ENCODE peak calls at places on chromosomes 11 and 22, in four cellular contexts. One of them, this sample, is unnamed.

GRCh38 chr11:69658606-69659450 is 16.3 kb downstream of the LTO1 start:
- DNase-seq in heart left ventricle: no peak
- DNase-seq in thoracic aorta: no peak
- DNase-seq in AG09309: no peak
- DNase-seq in this sample: no peak

GRCh38 chr22:46025973-46026906 is 49.3 kb upstream of the WNT7B start:
- DNase-seq in AG09309: no peak
- DNase-seq in heart left ventricle: no peak
- DNase-seq in thoracic aorta: no peak
- DNase-seq in this sample: no peak

GRCh38 chr11:125163431-125164011 is 1.0 kb upstream of the PKNOX2 start:
- DNase-seq in heart left ventricle: no peak
- DNase-seq in AG09309: no peak
- DNase-seq in thoracic aorta: no peak
- DNase-seq in this sample: no peak

GRCh38 chr11:87141322-87141721 is 103.6 kb downstream of the TMEM135 start:
- DNase-seq in thoracic aorta: no peak
- DNase-seq in heart left ventricle: no peak
- DNase-seq in AG09309: no peak
- DNase-seq in this sample: no peak

GRCh38 chr11:8839957-8840945 is 70.7 kb upstream of the AKIP1 start:
- DNase-seq in thoracic aorta: no peak
- DNase-seq in AG09309: no peak
- DNase-seq in heart left ventricle: peak; percentile 40
- DNase-seq in this sample: peak; percentile 23

GRCh38 chr11:83403990-83404389 is 117.8 kb upstream of the CCDC90B start:
- DNase-seq in thoracic aorta: no peak
- DNase-seq in heart left ventricle: no peak
- DNase-seq in AG09309: no peak
- DNase-seq in this sample: no peak

GRCh38 chr22:44862981-44863860 is 110.8 kb downstream of the ARHGAP8 start:
- DNase-seq in heart left ventricle: no peak
- DNase-seq in thoracic aorta: no peak
- DNase-seq in AG09309: no peak
- DNase-seq in this sample: no peak

GRCh38 chr11:1486054-1486825 is at the start of gene MOB2:
- DNase-seq in AG09309: no peak
- DNase-seq in heart left ventricle: peak; percentile 50
- DNase-seq in thoracic aorta: no peak
- DNase-seq in this sample: no peak

GRCh38 chr11:77668760-77669159 is 31.2 kb upstream of the CLNS1A start:
- DNase-seq in thoracic aorta: no peak
- DNase-seq in AG09309: no peak
- DNase-seq in heart left ventricle: no peak
- DNase-seq in this sample: no peak

GRCh38 chr11:76551400-76551799 is 106.6 kb downstream of the EMSY start:
- DNase-seq in AG09309: no peak
- DNase-seq in heart left ventricle: no peak
- DNase-seq in thoracic aorta: no peak
- DNase-seq in this sample: no peak
- TF ChIP-seq CTCF in AG09309: peak; percentile 6
- TF ChIP-seq CTCF in heart left ventricle: peak; percentile 49
- TF ChIP-seq CTCF in thoracic aorta: peak; percentile 29
- TF ChIP-seq CTCF in this sample: peak; percentile 36

DNA sequence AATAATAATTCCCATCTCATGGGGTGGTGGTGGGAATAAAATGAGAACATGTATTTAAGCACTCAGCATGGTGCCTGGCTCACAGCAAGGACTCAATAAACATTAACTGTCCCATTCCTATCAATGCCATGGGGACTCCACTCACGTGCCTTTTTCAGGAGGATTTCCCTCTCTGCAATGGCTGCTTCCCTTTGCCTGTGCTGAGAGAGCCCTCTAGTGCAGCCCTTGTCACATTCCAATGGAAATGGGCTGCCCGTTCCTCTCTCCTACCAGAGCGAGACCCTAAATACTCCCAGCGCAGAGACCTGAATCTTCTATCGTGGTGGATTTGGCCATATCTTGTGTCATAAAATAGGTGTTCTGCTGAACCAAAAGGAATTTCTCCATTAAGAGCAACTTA is 621.5 kb upstream of the B3GAT1 start:
- DNase-seq in thoracic aorta: no peak
- DNase-seq in heart left ventricle: no peak
- DNase-seq in AG09309: no peak
- DNase-seq in this sample: no peak
- TF ChIP-seq CTCF in thoracic aorta: no peak
- TF ChIP-seq CTCF in heart left ventricle: peak; percentile 48
- TF ChIP-seq CTCF in AG09309: no peak
- TF ChIP-seq CTCF in this sample: no peak

DNA sequence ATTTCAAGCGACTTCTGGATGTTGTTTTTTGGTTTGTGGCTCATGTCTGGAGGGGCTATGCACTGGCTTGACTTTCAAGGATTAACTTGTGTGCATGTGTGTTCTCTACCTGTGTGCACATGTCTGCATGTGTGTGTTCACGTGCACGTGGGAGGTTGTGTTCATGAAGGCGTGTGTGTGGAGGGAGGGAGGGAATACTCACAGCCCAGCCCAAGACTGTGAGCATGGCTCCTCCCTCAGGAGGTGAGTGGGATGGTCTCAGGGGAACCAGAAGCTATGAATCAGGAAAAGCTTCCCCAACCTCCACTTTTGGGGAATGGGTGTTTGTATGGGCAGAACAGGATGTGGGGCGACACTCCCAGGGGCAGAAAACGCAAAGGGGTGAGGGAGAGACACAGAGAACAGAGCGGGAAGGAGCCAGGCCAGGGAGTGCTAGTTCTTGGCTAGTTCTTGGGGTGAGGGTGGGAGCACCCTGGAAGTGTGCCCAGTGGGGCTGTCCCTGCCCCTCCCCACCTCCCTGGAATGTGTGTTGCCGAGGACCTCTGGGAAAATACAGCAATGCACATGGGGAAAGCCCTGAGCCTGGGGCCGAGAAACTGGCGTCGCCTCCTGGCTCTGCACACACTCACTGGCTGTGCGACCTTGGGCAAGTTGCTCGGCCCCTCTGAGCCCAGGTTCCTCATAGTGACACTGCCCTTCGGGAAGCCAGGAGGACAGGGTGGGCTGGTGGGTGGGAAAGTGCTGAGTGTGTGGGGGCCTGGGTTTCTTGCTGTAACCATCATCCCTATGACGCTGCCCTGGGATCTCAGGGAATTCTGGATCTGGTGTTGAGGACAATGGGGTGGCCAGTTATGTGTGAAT is 16.9 kb upstream of the ALX4 start:
- DNase-seq in heart left ventricle: no peak
- DNase-seq in AG09309: no peak
- DNase-seq in thoracic aorta: no peak
- DNase-seq in this sample: no peak
- TF ChIP-seq CTCF in heart left ventricle: no peak
- TF ChIP-seq CTCF in AG09309: peak; percentile 19
- TF ChIP-seq CTCF in thoracic aorta: no peak
- TF ChIP-seq CTCF in this sample: no peak

GRCh38 chr22:38299758-38300157 is 17.5 kb downstream of the CSNK1E start:
- DNase-seq in heart left ventricle: no peak
- DNase-seq in thoracic aorta: no peak
- DNase-seq in AG09309: no peak
- DNase-seq in this sample: no peak

GRCh38 chr22:38300197-38300945 is 16.9 kb downstream of the CSNK1E start:
- DNase-seq in thoracic aorta: no peak
- DNase-seq in heart left ventricle: no peak
- DNase-seq in AG09309: no peak
- DNase-seq in this sample: no peak

GRCh38 chr22:38299001-38299651 is 18.1 kb downstream of the CSNK1E start:
- DNase-seq in heart left ventricle: no peak
- DNase-seq in thoracic aorta: no peak
- DNase-seq in AG09309: no peak
- DNase-seq in this sample: no peak

GRCh38 chr22:38296372-38296771 is 20.9 kb downstream of the CSNK1E start:
- DNase-seq in AG09309: no peak
- DNase-seq in thoracic aorta: no peak
- DNase-seq in heart left ventricle: no peak
- DNase-seq in this sample: no peak

GRCh38 chr22:38298312-38299000 is 18.8 kb downstream of the CSNK1E start:
- DNase-seq in AG09309: peak; percentile 82
- DNase-seq in heart left ventricle: no peak
- DNase-seq in thoracic aorta: no peak
- DNase-seq in this sample: no peak
- TF ChIP-seq CTCF in AG09309: peak; percentile 46
- TF ChIP-seq CTCF in heart left ventricle: peak; percentile 36
- TF ChIP-seq CTCF in thoracic aorta: peak; percentile 26
- TF ChIP-seq CTCF in this sample: peak; percentile 30

GRCh38 chr11:2778630-2779498 is 79.1 kb upstream of the KCNQ1OT1 start:
- DNase-seq in thoracic aorta: peak; percentile 12
- DNase-seq in AG09309: no peak
- DNase-seq in heart left ventricle: peak; percentile 88
- DNase-seq in this sample: peak; percentile 31
- TF ChIP-seq CTCF in thoracic aorta: peak; percentile 39
- TF ChIP-seq CTCF in AG09309: no peak
- TF ChIP-seq CTCF in heart left ventricle: peak; percentile 18
- TF ChIP-seq CTCF in this sample: no peak

GRCh38 chr11:116774661-116775060 is 1.9 kb upstream of the BUD13 start:
- DNase-seq in heart left ventricle: no peak
- DNase-seq in AG09309: no peak
- DNase-seq in thoracic aorta: no peak
- DNase-seq in this sample: no peak

GRCh38 chr11:116771935-116772334 is 852 bp downstream of the BUD13 start:
- DNase-seq in thoracic aorta: no peak
- DNase-seq in heart left ventricle: no peak
- DNase-seq in AG09309: no peak
- DNase-seq in this sample: no peak

GRCh38 chr11:116773203-116774112 is 671 bp upstream of the BUD13 start:
- DNase-seq in AG09309: no peak
- DNase-seq in heart left ventricle: no peak
- DNase-seq in thoracic aorta: no peak
- DNase-seq in this sample: no peak

GRCh38 chr11:116775975-116776374 is 3.2 kb upstream of the BUD13 start:
- DNase-seq in AG09309: no peak
- DNase-seq in thoracic aorta: no peak
- DNase-seq in heart left ventricle: no peak
- DNase-seq in this sample: no peak

GRCh38 chr11:116772443-116773202 is at the start of gene BUD13:
- DNase-seq in thoracic aorta: peak; percentile 50
- DNase-seq in heart left ventricle: peak; percentile 92
- DNase-seq in AG09309: no peak
- DNase-seq in this sample: peak; percentile 40
- TF ChIP-seq CTCF in thoracic aorta: no peak
- TF ChIP-seq CTCF in heart left ventricle: no peak
- TF ChIP-seq CTCF in AG09309: no peak
- TF ChIP-seq CTCF in this sample: no peak

GRCh38 chr11:111376453-111376871 is 2.6 kb downstream of the POU2AF1 start:
- DNase-seq in AG09309: no peak
- DNase-seq in heart left ventricle: no peak
- DNase-seq in thoracic aorta: no peak
- DNase-seq in this sample: no peak
- TF ChIP-seq CTCF in AG09309: no peak
- TF ChIP-seq CTCF in heart left ventricle: no peak
- TF ChIP-seq CTCF in thoracic aorta: no peak
- TF ChIP-seq CTCF in this sample: no peak